ENCODE peak calls at places on chromosome 10, in four cellular contexts. One of them, this sample, is unnamed.

GRCh38 chr10:126902157-126902556 is 3.1 kb upstream of the DOCK1 start:
- DNase-seq in K562: no peak
- DNase-seq in GM12878: no peak
- DNase-seq in SK-N-SH: no peak
- DNase-seq in this sample: no peak

GRCh38 chr10:30187010-30187409 is 127.6 kb upstream of the JCAD start:
- DNase-seq in SK-N-SH: no peak
- DNase-seq in K562: no peak
- DNase-seq in GM12878: no peak
- DNase-seq in this sample: no peak

GRCh38 chr10:112373912-112374338 is at the start of gene ACSL5:
- DNase-seq in GM12878: no peak
- DNase-seq in K562: no peak
- DNase-seq in SK-N-SH: no peak
- DNase-seq in this sample: no peak

GRCh38 chr10:118592675-118593330 is 2.6 kb downstream of the PRLHR start:
- DNase-seq in GM12878: no peak
- DNase-seq in SK-N-SH: no peak
- DNase-seq in K562: no peak
- DNase-seq in this sample: no peak

GRCh38 chr10:44195120-44196007 is 189.5 kb downstream of the CXCL12 start:
- DNase-seq in SK-N-SH: no peak
- DNase-seq in GM12878: no peak
- DNase-seq in K562: no peak
- DNase-seq in this sample: no peak

GRCh38 chr10:73253226-73253557 is 748 bp upstream of the MRPS16 start:
- DNase-seq in SK-N-SH: no peak
- DNase-seq in GM12878: no peak
- DNase-seq in K562: peak; percentile 71
- DNase-seq in this sample: no peak

GRCh38 chr10:13527864-13528137 is 1.0 kb downstream of the BEND7 start:
- DNase-seq in SK-N-SH: no peak
- DNase-seq in K562: no peak
- DNase-seq in GM12878: no peak
- DNase-seq in this sample: no peak

GRCh38 chr10:822197-822596 is 109.3 kb downstream of the LARP4B start:
- DNase-seq in GM12878: no peak
- DNase-seq in K562: no peak
- DNase-seq in SK-N-SH: no peak
- DNase-seq in this sample: no peak

GRCh38 chr10:59905735-59906416 is 480 bp downstream of the CCDC6 start:
- DNase-seq in SK-N-SH: peak; percentile 49
- DNase-seq in K562: peak; percentile 32
- DNase-seq in GM12878: no peak
- DNase-seq in this sample: no peak

GRCh38 chr10:6347391-6347951 is 144.7 kb downstream of the PFKFB3 start:
- DNase-seq in SK-N-SH: no peak
- DNase-seq in GM12878: peak; percentile 12
- DNase-seq in K562: no peak
- DNase-seq in this sample: no peak

GRCh38 chr10:122221958-122222357 is 49.1 kb upstream of the BTBD16 start:
- DNase-seq in GM12878: no peak
- DNase-seq in SK-N-SH: no peak
- DNase-seq in K562: no peak
- DNase-seq in this sample: no peak

GRCh38 chr10:98411768-98412167 is 3.2 kb downstream of the PYROXD2 start:
- DNase-seq in K562: no peak
- DNase-seq in GM12878: no peak
- DNase-seq in SK-N-SH: no peak
- DNase-seq in this sample: no peak

GRCh38 chr10:70378122-70378521 is 4.3 kb downstream of the LRRC20 start:
- DNase-seq in GM12878: no peak
- DNase-seq in K562: no peak
- DNase-seq in SK-N-SH: no peak
- DNase-seq in this sample: no peak

GRCh38 chr10:70379581-70380176 is 2.7 kb downstream of the LRRC20 start:
- DNase-seq in GM12878: no peak
- DNase-seq in SK-N-SH: peak; percentile 64
- DNase-seq in K562: peak; percentile 71
- DNase-seq in this sample: no peak

GRCh38 chr10:70376436-70377378 is 5.7 kb downstream of the LRRC20 start:
- DNase-seq in GM12878: no peak
- DNase-seq in SK-N-SH: no peak
- DNase-seq in K562: no peak
- DNase-seq in this sample: no peak

GRCh38 chr10:70380350-70381135 is 1.9 kb downstream of the LRRC20 start:
- DNase-seq in SK-N-SH: no peak
- DNase-seq in GM12878: no peak
- DNase-seq in K562: no peak
- DNase-seq in this sample: no peak

DNA sequence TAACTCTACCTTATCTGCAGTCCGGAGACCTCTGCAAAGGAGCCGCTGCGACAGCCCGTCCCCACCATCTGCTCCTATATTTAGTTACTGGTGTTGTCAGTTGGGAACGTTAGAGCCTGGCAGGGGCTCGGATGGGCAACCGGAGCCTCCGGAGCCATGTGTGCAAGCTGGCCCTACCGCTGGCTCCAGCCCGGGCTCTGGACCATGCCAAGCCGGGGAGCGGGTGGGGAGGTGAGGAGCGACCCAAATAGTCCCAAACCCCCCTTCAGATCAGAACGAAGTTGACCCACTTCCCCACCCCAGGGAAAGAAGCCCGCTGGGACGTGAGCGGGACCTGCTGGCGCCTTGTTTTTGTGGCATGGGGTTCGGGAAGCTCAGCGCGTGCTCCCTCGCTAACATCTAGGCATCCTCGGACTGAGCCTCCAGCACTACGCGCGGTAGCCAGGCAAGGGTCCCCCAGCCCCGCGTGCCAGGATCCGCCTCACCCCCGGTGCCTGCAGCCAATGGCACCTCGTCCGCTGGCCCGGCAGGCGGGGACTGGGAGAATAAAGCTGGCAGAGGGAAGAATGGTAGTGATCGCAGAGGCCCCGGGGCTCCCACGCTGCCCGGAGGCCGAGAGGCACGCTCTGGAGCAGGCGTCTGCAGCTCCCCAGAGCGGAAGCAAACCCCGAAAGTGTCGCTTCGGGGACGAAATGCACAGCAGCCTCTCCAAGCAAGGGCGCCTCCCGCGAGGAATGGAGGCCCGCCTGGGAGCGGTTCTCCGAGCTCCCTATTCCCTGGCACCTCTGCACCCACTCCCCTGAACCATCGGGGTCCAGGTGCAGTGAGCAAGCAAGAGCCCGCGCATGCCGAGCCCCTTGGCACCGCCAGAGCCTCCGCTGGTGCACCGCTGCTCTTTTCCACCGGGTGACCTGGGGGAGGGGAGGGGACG is 669 bp downstream of the LRRC20 start:
- DNase-seq in GM12878: no peak
- DNase-seq in K562: peak; percentile 45
- DNase-seq in SK-N-SH: peak; percentile 92
- DNase-seq in this sample: no peak
- TF ChIP-seq GABPA in GM12878: no peak
- TF ChIP-seq GABPA in K562: no peak
- TF ChIP-seq GABPA in SK-N-SH: no peak
- TF ChIP-seq GABPA in this sample: no peak

DNA sequence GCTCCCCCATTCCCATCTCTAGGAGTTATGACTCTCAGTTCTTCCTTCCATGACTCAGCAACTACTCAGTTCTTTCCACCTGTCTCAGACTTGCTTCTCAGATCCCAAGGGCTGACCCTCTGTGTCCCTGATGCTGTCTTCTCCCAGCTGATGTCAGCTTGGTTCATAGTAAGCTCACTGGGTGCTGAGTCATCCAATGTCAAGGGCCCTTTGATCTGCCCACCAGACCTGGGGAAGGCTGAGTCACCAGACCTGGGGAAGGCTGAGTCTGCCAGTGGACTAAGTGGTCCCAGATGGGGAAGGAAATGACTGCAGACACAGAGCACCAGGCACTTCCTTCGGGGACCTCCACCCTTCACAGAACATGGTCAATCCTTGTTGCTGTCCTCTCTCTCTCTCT is 76.1 kb upstream of the ZEB1 start:
- DNase-seq in GM12878: peak; percentile 5
- DNase-seq in K562: peak; percentile 50
- DNase-seq in SK-N-SH: peak; percentile 20
- DNase-seq in this sample: no peak
- TF ChIP-seq NRF1 in GM12878: no peak
- TF ChIP-seq NRF1 in K562: no peak
- TF ChIP-seq NRF1 in SK-N-SH: no peak
- TF ChIP-seq NRF1 in this sample: no peak

GRCh38 chr10:74474022-74474713 is 323.1 kb downstream of the ADK start:
- DNase-seq in SK-N-SH: no peak
- DNase-seq in GM12878: no peak
- DNase-seq in K562: no peak
- DNase-seq in this sample: no peak
- TF ChIP-seq GABPA in SK-N-SH: no peak
- TF ChIP-seq GABPA in GM12878: no peak
- TF ChIP-seq GABPA in K562: no peak
- TF ChIP-seq GABPA in this sample: no peak

DNA sequence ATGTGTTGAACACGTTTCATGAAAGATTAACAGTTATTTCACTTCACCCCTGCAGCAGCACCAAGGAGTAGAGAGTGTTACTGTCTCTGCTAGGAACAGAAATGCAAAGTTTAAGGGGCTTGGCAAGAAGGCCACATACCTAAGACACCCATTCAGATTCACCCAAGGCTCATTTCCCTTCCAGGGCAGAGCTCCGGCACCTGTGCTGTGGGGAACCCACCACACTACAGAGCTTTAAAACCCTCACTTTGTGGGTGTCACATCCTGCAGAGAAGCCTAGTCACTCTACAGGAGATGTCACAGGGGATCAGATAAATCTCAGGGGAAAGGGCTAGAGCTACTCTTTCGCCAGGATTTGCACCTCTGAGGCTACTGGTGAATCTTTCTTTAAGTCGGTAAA is 176.1 kb upstream of the KLF6 start:
- DNase-seq in K562: no peak
- DNase-seq in SK-N-SH: no peak
- DNase-seq in GM12878: no peak
- DNase-seq in this sample: no peak
- TF ChIP-seq NRF1 in K562: no peak
- TF ChIP-seq NRF1 in SK-N-SH: no peak
- TF ChIP-seq NRF1 in GM12878: no peak
- TF ChIP-seq NRF1 in this sample: no peak

DNA sequence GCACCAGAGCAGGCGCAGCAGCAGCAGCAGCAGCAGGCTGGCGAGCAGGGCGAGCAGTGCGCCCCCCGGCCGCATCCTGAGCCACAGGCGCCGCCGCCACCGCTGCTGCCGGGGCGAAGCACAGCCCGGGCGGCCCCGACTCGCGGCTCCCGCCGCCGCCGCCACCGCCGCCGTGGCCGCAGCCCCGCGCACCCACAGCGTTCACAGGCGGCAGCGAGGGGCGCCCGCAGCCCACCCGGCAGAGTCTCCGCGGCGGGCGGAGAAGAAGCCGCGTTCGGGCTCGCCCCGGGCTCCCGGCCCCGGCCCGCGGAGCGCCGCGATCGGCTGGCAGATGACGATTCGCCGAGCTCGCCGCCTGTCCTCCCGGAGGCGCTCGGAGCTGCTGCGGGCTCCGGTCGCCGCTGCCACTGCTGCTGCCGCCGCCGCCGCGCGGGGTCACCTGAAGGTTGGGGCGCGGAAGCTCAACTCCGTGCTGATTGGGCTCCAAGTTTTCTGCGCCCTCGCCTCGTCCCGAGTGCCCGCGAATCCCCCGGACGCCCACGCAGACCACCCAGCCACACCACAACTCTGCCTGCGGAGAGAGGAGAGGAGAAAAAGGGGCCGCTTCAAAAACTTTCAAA is at the start of gene ST8SIA6:
- DNase-seq in GM12878: no peak
- DNase-seq in K562: peak; percentile 69
- DNase-seq in SK-N-SH: peak; percentile 86
- DNase-seq in this sample: no peak
- TF ChIP-seq GABPA in GM12878: no peak
- TF ChIP-seq GABPA in K562: no peak
- TF ChIP-seq GABPA in SK-N-SH: no peak
- TF ChIP-seq GABPA in this sample: no peak

GRCh38 chr10:65360497-65360896 is 1565.3 kb upstream of the LRRTM3 start:
- DNase-seq in K562: no peak
- DNase-seq in GM12878: no peak
- DNase-seq in SK-N-SH: no peak
- DNase-seq in this sample: no peak

GRCh38 chr10:65355141-65355680 is 1570.6 kb upstream of the LRRTM3 start:
- DNase-seq in SK-N-SH: no peak
- DNase-seq in GM12878: no peak
- DNase-seq in K562: no peak
- DNase-seq in this sample: no peak

DNA sequence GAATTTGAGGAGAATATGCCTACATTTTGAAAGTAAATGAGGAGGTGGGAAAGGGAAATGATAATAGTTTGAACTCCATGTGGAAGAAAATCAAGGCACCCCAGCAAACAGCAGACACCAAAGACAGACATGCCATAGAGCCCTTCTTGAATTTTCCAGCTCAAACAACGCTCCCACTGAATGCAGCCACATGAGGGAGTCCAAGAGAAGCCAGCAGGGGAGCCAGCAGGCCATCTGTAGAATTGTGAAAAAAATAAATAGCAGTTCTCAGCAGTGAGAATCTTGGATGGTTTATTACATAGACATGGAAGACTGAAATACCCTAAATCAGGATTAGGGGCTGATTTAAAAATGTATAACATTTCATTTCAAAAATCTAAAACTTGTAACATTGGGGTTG is 1567.3 kb upstream of the LRRTM3 start:
- DNase-seq in K562: no peak
- DNase-seq in GM12878: no peak
- DNase-seq in SK-N-SH: peak; percentile 10
- DNase-seq in this sample: no peak
- TF ChIP-seq NRF1 in K562: no peak
- TF ChIP-seq NRF1 in GM12878: no peak
- TF ChIP-seq NRF1 in SK-N-SH: no peak
- TF ChIP-seq NRF1 in this sample: no peak

GRCh38 chr10:133156674-133157579 is 3.1 kb upstream of the KNDC1 start:
- DNase-seq in K562: no peak
- DNase-seq in GM12878: no peak
- DNase-seq in SK-N-SH: peak; percentile 79
- DNase-seq in this sample: no peak
- TF ChIP-seq GABPA in K562: no peak
- TF ChIP-seq GABPA in GM12878: no peak
- TF ChIP-seq GABPA in SK-N-SH: no peak
- TF ChIP-seq GABPA in this sample: no peak

This sample was measured in H1.